ENCODE peak calls at places on chromosomes 2 and 18, in nine cellular contexts. O is activated CD4-positive, CD25-positive, alpha-beta regulatory T cell; W is NCI-H774; S is A172; P is hypothalamus; T is GM04504; H is kidney; A is activated CD4-positive, alpha-beta T cell treated with anti-CD3 and anti-CD28 coated beads for 24 hours; C is heart left ventricle. G is an unnamed sample.

GRCh38 chr2:197145471-197146056 is 165.0 kb downstream of the ANKRD44 start:
- DNase-seq in P (no peak), C (no peak), S (no peak), T (no peak), H (no peak), W (peak; percentile 57), A (no peak), O (no peak), G (peak; percentile 12)

GRCh38 chr2:218958276-218958675 is 1.2 kb upstream of the CDK5R2 start:
- DNase-seq in P (no peak), W (no peak), H (no peak), C (no peak), T (no peak), A (no peak), O (no peak), S (no peak), G (no peak)

GRCh38 chr2:57696016-57696415 is 350.6 kb upstream of the VRK2 start:
- DNase-seq in O (no peak), H (no peak), P (no peak), C (no peak), T (no peak), W (no peak), A (no peak), S (peak; percentile 72), G (no peak)

GRCh38 chr2:168518555-168519066 is 62.5 kb downstream of the CERS6 start:
- DNase-seq in A (no peak), C (no peak), O (no peak), T (no peak), H (no peak), S (no peak), W (peak; percentile 14), P (no peak), G (no peak)

GRCh38 chr2:7428444-7429204 is 511.4 kb downstream of the RNF144A start:
- DNase-seq in A (no peak), P (no peak), O (no peak), W (no peak), H (no peak), T (no peak), C (no peak), S (no peak), G (no peak)

GRCh38 chr2:96872591-96873349 is 2.9 kb upstream of the SEMA4C start:
- DNase-seq in T (no peak), H (peak; percentile 72), A (no peak), S (no peak), P (no peak), C (peak; percentile 41), W (no peak), O (no peak), G (no peak)

GRCh38 chr18:62211323-62211828 is 24.3 kb downstream of the RELCH start:
- DNase-seq in T (no peak), A (no peak), C (no peak), H (no peak), S (no peak), P (no peak), O (no peak), W (no peak), G (no peak)

GRCh38 chr2:160224060-160224459 is 24.0 kb upstream of the ITGB6 start:
- DNase-seq in P (no peak), A (peak; percentile 23), C (no peak), T (peak; percentile 88), S (peak; percentile 97), O (no peak), H (no peak), W (no peak), G (no peak)

GRCh38 chr2:233855345-233855744 is 1.0 kb upstream of the HJURP start:
- DNase-seq in T (no peak), O (no peak), C (no peak), P (no peak), S (no peak), A (no peak), H (no peak), W (no peak), G (no peak)

GRCh38 chr2:27075219-27075871 is 3.1 kb upstream of the EMILIN1 start:
- DNase-seq in T (no peak), O (no peak), S (no peak), P (no peak), W (no peak), A (no peak), H (no peak), C (peak; percentile 87), G (peak; percentile 67)

GRCh38 chr2:128273469-128274081 is 45.1 kb downstream of the HS6ST1 start:
- DNase-seq in H (no peak), O (no peak), S (no peak), C (peak; percentile 44), A (no peak), T (no peak), W (no peak), P (no peak), G (peak; percentile 33)

GRCh38 chr2:142041105-142041504 is 89.7 kb downstream of the LRP1B start:
- DNase-seq in S (peak; percentile 33), P (no peak), A (no peak), H (no peak), C (no peak), O (no peak), T (no peak), W (no peak), G (no peak)

GRCh38 chr2:227473019-227473461 is 1.1 kb downstream of the AGFG1 start:
- DNase-seq in T (no peak), S (no peak), A (no peak), C (no peak), W (peak; percentile 29), P (no peak), H (no peak), O (no peak), G (no peak)

GRCh38 chr2:61705625-61706024 is 148.2 kb downstream of the FAM161A start:
- DNase-seq in S (no peak), W (no peak), T (no peak), A (no peak), C (no peak), O (no peak), H (no peak), P (no peak), G (no peak)

GRCh38 chr2:206556357-206556949 is 85.8 kb upstream of the FAM237A start:
- DNase-seq in W (peak; percentile 16), O (no peak), P (no peak), A (no peak), H (no peak), T (peak; percentile 9), C (no peak), S (peak; percentile 59), G (no peak)

GRCh38 chr2:20759487-20759886 is 63.4 kb downstream of the LDAH start:
- DNase-seq in S (no peak), T (no peak), P (no peak), A (no peak), C (no peak), O (no peak), W (no peak), H (no peak), G (no peak)

GRCh38 chr2:214593723-214594122 is 182.9 kb downstream of the VWC2L start:
- DNase-seq in S (peak; percentile 86), O (no peak), P (no peak), C (no peak), H (no peak), W (no peak), T (peak; percentile 48), A (no peak), G (no peak)

GRCh38 chr2:69083126-69083733 is 70.3 kb downstream of the ANTXR1 start:
- DNase-seq in T (no peak), C (no peak), P (no peak), W (no peak), A (no peak), H (no peak), S (peak; percentile 31), O (no peak), G (no peak)

GRCh38 chr2:222862068-222862914 is 1.5 kb downstream of the ACSL3 start:
- DNase-seq in T (no peak), S (peak; percentile 44), P (no peak), C (no peak), O (no peak), A (no peak), H (no peak), W (no peak), G (no peak)

GRCh38 chr2:37827911-37828411 is 97.1 kb upstream of the RMDN2 start:
- DNase-seq in W (no peak), C (no peak), A (no peak), T (no peak), H (no peak), S (peak; percentile 87), O (no peak), P (no peak), G (no peak)

GRCh38 chr2:156486175-156486574 is 50.0 kb downstream of the GPD2 start:
- DNase-seq in O (no peak), W (no peak), S (peak; percentile 49), H (no peak), A (no peak), P (no peak), C (no peak), T (no peak), G (no peak)

GRCh38 chr18:58212274-58212673 is 168.2 kb downstream of the NEDD4L start:
- DNase-seq in H (no peak), W (no peak), S (no peak), C (no peak), P (no peak), A (no peak), T (no peak), O (no peak), G (no peak)

GRCh38 chr2:219169950-219170654 is at the start of gene SLC23A3:
- DNase-seq in W (no peak), H (no peak), A (no peak), S (no peak), T (no peak), C (no peak), P (no peak), O (no peak), G (no peak)

G was measured in T-cell.